ENCODE peak calls at places on chromosomes 3 and 15, in seven cellular contexts. K is H9; M is activated T-helper 1 cell treated with anti-CD3 and anti-CD28 coated beads, Interleukin-12 subunit alpha, Interleukin-12 subunit beta, Interleukin-2, Interleukin-4 antibody, amounts not matched to agents 30 ng/mL and 10 ng/mL and 1 ng/mL, durations not matched to agents 14 hours and 24 hours and 36 hours; B is CD4-positive, alpha-beta memory T cell; E is amygdala; P is stimulated activated naive B cell treated with anti-CD40 and anti-IgM and Interleukin-4, amounts not matched to agents 10 μg/mL and 1 μg/mL and 100 μg/mL, for 72 hours; G is hepatic stellate cell. I is an unnamed sample.
A peak's percentile ranks its signal among the peaks of the same experiment; 100 is the strongest.

GRCh38 chr3:160312014-160312624 is 86.9 kb downstream of the C3orf80 start:
- DNase-seq in K (no peak), M (no peak), B (no peak), E (no peak), P (no peak), G (no peak), I (no peak)

GRCh38 chr3:43005253-43005652 is 26.1 kb downstream of the GASK1A start:
- DNase-seq in K (no peak), M (no peak), B (no peak), E (no peak), P (no peak), G (no peak), I (no peak)

GRCh38 chr3:172100482-172100881 is 61.1 kb downstream of the FNDC3B start:
- DNase-seq in K (no peak), M (no peak), B (no peak), E (no peak), P (no peak), G (no peak), I (no peak)

GRCh38 chr15:62360286-62360685 is 195.2 kb upstream of the C2CD4B start:
- DNase-seq in K (no peak), M (no peak), B (no peak), E (no peak), P (no peak), G (no peak), I (no peak)

GRCh38 chr3:89625945-89626344 is 518.5 kb downstream of the EPHA3 start:
- DNase-seq in K (no peak), M (no peak), B (no peak), E (no peak), P (no peak), G (no peak), I (no peak)

GRCh38 chr3:180375831-180376230 is 226.1 kb upstream of the TTC14 start:
- DNase-seq in K (no peak), M (no peak), B (no peak), E (no peak), P (no peak), G (no peak), I (no peak)

GRCh38 chr3:189275852-189276251 is 104.1 kb downstream of the TPRG1 start:
- DNase-seq in K (no peak), M (no peak), B (no peak), E (no peak), P (no peak), G (no peak), I (no peak)

GRCh38 chr3:101940521-101940992 is 91.2 kb downstream of the NFKBIZ start:
- DNase-seq in K (peak; percentile 38), M (no peak), B (no peak), E (no peak), P (no peak), G (peak; percentile 65), I (peak; percentile 31)

GRCh38 chr15:36883705-36884355 is 216.5 kb downstream of the MEIS2 start:
- DNase-seq in K (peak; percentile 87), M (peak; percentile 48), B (peak; percentile 23), E (peak; percentile 68), P (peak; percentile 49), G (peak; percentile 82), I (peak; percentile 72)

GRCh38 chr3:47950453-47950852 is 65.8 kb downstream of the MAP4 start:
- DNase-seq in K (no peak), M (no peak), B (no peak), E (no peak), P (no peak), G (no peak), I (no peak)

GRCh38 chr15:73867426-73867825 is 5.9 kb upstream of the TBC1D21 start:
- DNase-seq in K (no peak), M (no peak), B (no peak), E (no peak), P (no peak), G (no peak), I (no peak)

GRCh38 chr3:112345681-112346080 is 12.7 kb downstream of the CD200 start:
- DNase-seq in K (no peak), M (no peak), B (no peak), E (no peak), P (no peak), G (no peak), I (no peak)

GRCh38 chr3:183253364-183253960 is 409 bp downstream of the B3GNT5 start:
- DNase-seq in K (no peak), M (peak; percentile 11), B (peak; percentile 7), E (no peak), P (no peak), G (peak; percentile 9), I (no peak)

GRCh38 chr3:13654330-13655073 is 105.6 kb downstream of the FBLN2 start:
- DNase-seq in K (no peak), M (no peak), B (peak; percentile 59), E (no peak), P (no peak), G (no peak), I (no peak)

GRCh38 chr3:29212789-29213433 is 68.0 kb upstream of the RBMS3 start:
- DNase-seq in K (no peak), M (no peak), B (no peak), E (no peak), P (no peak), G (no peak), I (no peak)

GRCh38 chr15:62782100-62782791 is 260.3 kb upstream of the TPM1 start:
- DNase-seq in K (peak; percentile 62), M (no peak), B (no peak), E (peak; percentile 64), P (no peak), G (peak; percentile 80), I (peak; percentile 56)

GRCh38 chr15:38867556-38867955 is 302.9 kb upstream of the RASGRP1 start:
- DNase-seq in K (no peak), M (no peak), B (no peak), E (no peak), P (no peak), G (no peak), I (no peak)

GRCh38 chr15:80418892-80419537 is 14.8 kb downstream of the ARNT2 start:
- DNase-seq in K (no peak), M (no peak), B (no peak), E (no peak), P (no peak), G (peak; percentile 39), I (peak; percentile 61)

GRCh38 chr3:127632441-127632840 is 3.5 kb downstream of the PODXL2 start:
- DNase-seq in K (no peak), M (no peak), B (no peak), E (no peak), P (no peak), G (no peak), I (no peak)

GRCh38 chr3:78974181-78974770 is 793.5 kb downstream of the ROBO1 start:
- DNase-seq in K (no peak), M (no peak), B (no peak), E (no peak), P (no peak), G (no peak), I (no peak)

GRCh38 chr3:71787851-71788405 is 3.0 kb upstream of the PROK2 start:
- DNase-seq in K (no peak), M (no peak), B (no peak), E (no peak), P (no peak), G (no peak), I (no peak)

GRCh38 chr15:35399901-35400300 is 146.1 kb downstream of the DPH6 start:
- DNase-seq in K (no peak), M (no peak), B (no peak), E (no peak), P (no peak), G (no peak), I (no peak)

GRCh38 chr15:55846108-55846707 is 103.3 kb upstream of the PRTG start:
- DNase-seq in K (peak; percentile 46), M (peak; percentile 32), B (peak; percentile 53), E (no peak), P (peak; percentile 33), G (peak; percentile 46), I (peak; percentile 46)

I was measured in HEK293T.